ENCODE peak calls at places on chromosomes 3 and 15, in seven cellular contexts. B is IMR-90, N is left ventricle myocardium inferior, C is lower lobe of right lung, Y is mesendoderm, A is pancreas, S is mammary epithelial cell. X is an unnamed sample.
A peak's percentile ranks its signal among the peaks of the same experiment; 100 is the strongest.

GRCh38 chr3:59451041-59451763 is 401.4 kb upstream of the CFAP20DC start:
- DNase-seq in B (no peak), N (no peak), Y (peak; percentile 41), C (no peak), A (no peak), S (peak; percentile 68), X (peak; percentile 43)

GRCh38 chr3:171454026-171454425 is 6.2 kb downstream of the TNIK start:
- DNase-seq in S (no peak), B (no peak), N (no peak), A (no peak), C (no peak), Y (no peak), X (no peak)

GRCh38 chr15:67822537-67823370 is 2.6 kb upstream of the SKOR1 start:
- DNase-seq in C (no peak), N (no peak), A (no peak), S (no peak), Y (no peak), B (no peak), X (no peak)

GRCh38 chr3:150232992-150233451 is 175.1 kb upstream of the TSC22D2 start:
- DNase-seq in N (peak; percentile 83), A (no peak), S (no peak), Y (no peak), C (no peak), B (peak; percentile 35), X (no peak)

GRCh38 chr3:189496375-189497138 is 134.6 kb upstream of the TP63 start:
- DNase-seq in C (no peak), S (no peak), N (no peak), Y (no peak), A (no peak), B (no peak), X (no peak)

GRCh38 chr3:98567646-98568280 is 25.6 kb downstream of the CPOX start:
- DNase-seq in S (no peak), N (no peak), Y (no peak), A (no peak), C (no peak), B (no peak), X (no peak)

GRCh38 chr15:72182673-72183072 is 14.9 kb downstream of the GRAMD2A start:
- DNase-seq in N (no peak), B (no peak), S (peak; percentile 65), Y (no peak), C (no peak), A (no peak), X (no peak)

GRCh38 chr3:78734048-78734637 is 1033.7 kb downstream of the ROBO1 start:
- DNase-seq in B (peak; percentile 83), C (no peak), S (peak; percentile 60), A (no peak), N (no peak), Y (no peak), X (no peak)

GRCh38 chr15:90862964-90863721 is 5.2 kb upstream of the FURIN start:
- DNase-seq in N (no peak), S (peak; percentile 69), A (no peak), C (peak; percentile 59), B (no peak), Y (no peak), X (peak; percentile 78)

GRCh38 chr3:63279442-63279841 is 1.3 kb downstream of the SYNPR start:
- DNase-seq in N (no peak), B (no peak), C (no peak), A (no peak), Y (no peak), S (no peak), X (no peak)

GRCh38 chr3:97265237-97266005 is 451.0 kb downstream of the EPHA6 start:
- DNase-seq in C (no peak), S (no peak), B (no peak), Y (no peak), N (no peak), A (no peak), X (no peak)

GRCh38 chr3:9902372-9903237 is at the start of gene IL17RE:
- DNase-seq in S (no peak), C (peak; percentile 76), N (no peak), B (no peak), A (peak; percentile 55), Y (no peak), X (no peak)

GRCh38 chr3:37974121-37974927 is 16.3 kb upstream of the VILL start:
- DNase-seq in C (peak; percentile 78), B (peak; percentile 48), A (peak; percentile 55), N (peak; percentile 46), Y (peak; percentile 89), S (peak; percentile 30), X (no peak)

GRCh38 chr3:52770581-52771333 is at the start of gene NEK4:
- DNase-seq in N (peak; percentile 94), A (peak; percentile 92), C (peak; percentile 96), Y (peak; percentile 96), B (peak; percentile 85), S (peak; percentile 87), X (no peak)

GRCh38 chr3:107369791-107370190 is 7.4 kb upstream of the CCDC54 start:
- DNase-seq in N (no peak), A (no peak), B (peak; percentile 24), S (no peak), C (no peak), Y (no peak), X (no peak)

GRCh38 chr3:46059432-46059831 is 32.1 kb upstream of the XCR1 start:
- DNase-seq in Y (no peak), B (no peak), C (no peak), A (no peak), N (no peak), S (no peak), X (no peak)

GRCh38 chr3:83946554-83946953 is 1012.2 kb upstream of the CADM2 start:
- DNase-seq in N (no peak), S (no peak), B (no peak), A (no peak), C (no peak), Y (peak; percentile 67), X (no peak)

GRCh38 chr3:185779461-185779860 is 45.4 kb downstream of the IGF2BP2 start:
- DNase-seq in Y (peak; percentile 85), S (no peak), C (no peak), N (no peak), B (no peak), A (no peak), X (no peak)

GRCh38 chr15:77851696-77852095 is 219.0 kb upstream of the LINGO1 start:
- DNase-seq in A (no peak), S (no peak), B (no peak), Y (no peak), C (peak; percentile 39), N (no peak), X (no peak)

GRCh38 chr3:151434151-151434890 is 26.5 kb downstream of the IGSF10 start:
- DNase-seq in B (peak; percentile 94), A (no peak), C (no peak), Y (no peak), N (no peak), S (peak; percentile 70), X (peak; percentile 31)

GRCh38 chr15:72599855-72600464 is 54.5 kb upstream of the GOLGA6B start:
- DNase-seq in N (no peak), C (no peak), B (peak; percentile 68), S (peak; percentile 34), A (no peak), Y (peak; percentile 42), X (no peak)

GRCh38 chr3:13700362-13700761 is 151.4 kb downstream of the FBLN2 start:
- DNase-seq in A (no peak), S (no peak), Y (peak; percentile 37), C (no peak), N (no peak), B (no peak), X (no peak)

GRCh38 chr3:120203016-120203415 is 82.0 kb downstream of the GPR156 start:
- DNase-seq in N (no peak), C (no peak), Y (no peak), S (peak; percentile 40), B (peak; percentile 78), A (no peak), X (no peak)

GRCh38 chr3:118977118-118977517 is 57.5 kb downstream of the IGSF11 start:
- DNase-seq in A (no peak), B (no peak), C (no peak), Y (no peak), N (no peak), S (no peak), X (no peak)

GRCh38 chr15:89845305-89845893 is 30.7 kb upstream of the ANPEP start:
- DNase-seq in C (no peak), N (no peak), B (peak; percentile 92), S (peak; percentile 91), Y (peak; percentile 77), A (no peak), X (no peak)

GRCh38 chr3:73245459-73245858 is 184.0 kb downstream of the EBLN2 start:
- DNase-seq in N (no peak), A (no peak), B (no peak), C (no peak), S (no peak), Y (no peak), X (no peak)

GRCh38 chr3:128805771-128806170 is 73.6 kb upstream of the ACAD9 start:
- DNase-seq in B (peak; percentile 65), Y (no peak), C (no peak), N (no peak), A (no peak), S (peak; percentile 65), X (no peak)
- H3K27ac ChIP-seq in B (no peak overlapping the region), Y (no peak overlapping the region), C (peak overlapping the region; percentile 66), N (peak overlapping the region; percentile 89), A (no peak overlapping the region), S (peak overlapping the region; percentile 13), X (peak overlapping the region; percentile 48)

GRCh38 chr3:70876154-70876553 is 563.7 kb upstream of the MDFIC2 start:
- DNase-seq in S (no peak), B (no peak), Y (no peak), C (no peak), N (no peak), A (no peak), X (no peak)

GRCh38 chr3:70871909-70872656 is 559.6 kb upstream of the MDFIC2 start:
- DNase-seq in B (peak; percentile 93), N (no peak), A (no peak), C (no peak), Y (peak; percentile 39), S (peak; percentile 20), X (no peak)

GRCh38 chr3:70873686-70874085 is 561.2 kb upstream of the MDFIC2 start:
- DNase-seq in C (no peak), B (no peak), A (no peak), S (no peak), Y (no peak), N (no peak), X (no peak)

GRCh38 chr3:70868561-70868960 is 556.1 kb upstream of the MDFIC2 start:
- DNase-seq in S (no peak), B (no peak), A (no peak), Y (no peak), N (no peak), C (no peak), X (no peak)

GRCh38 chr3:70870576-70870975 is 558.1 kb upstream of the MDFIC2 start:
- DNase-seq in B (no peak), S (no peak), N (no peak), A (no peak), C (no peak), Y (no peak), X (no peak)
- H3K27ac ChIP-seq in B (no peak overlapping the region), S (no peak overlapping the region), N (no peak overlapping the region), A (no peak overlapping the region), C (no peak overlapping the region), Y (no peak overlapping the region), X (no peak overlapping the region)

GRCh38 chr3:138389144-138389601 is 40.8 kb downstream of the MRAS start:
- DNase-seq in A (no peak), C (no peak), N (no peak), B (peak; percentile 12), Y (no peak), S (no peak), X (no peak)
- H3K27ac ChIP-seq in A (no peak overlapping the region), C (no peak overlapping the region), N (peak overlapping the region; percentile 92), B (peak overlapping the region; percentile 2), Y (no peak overlapping the region), S (peak overlapping the region; percentile 85), X (no peak overlapping the region)

GRCh38 chr15:81003023-81003350 is 2.3 kb downstream of the TLNRD1 start:
- DNase-seq in C (no peak), Y (no peak), B (no peak), A (no peak), N (peak; percentile 24), S (no peak), X (no peak)
- H3K27ac ChIP-seq in C (peak overlapping the region; percentile 99), Y (no peak overlapping the region), B (no peak overlapping the region), A (no peak overlapping the region), N (peak overlapping the region; percentile 99), S (no peak overlapping the region), X (no peak overlapping the region)